ENCODE peak calls at places on chromosome 1, in eight cellular contexts. One of them, this sample, is unnamed.

GRCh38 chr1:12047120-12047876 is 15.8 kb upstream of the TNFRSF8 start:
- DNase-seq in cardiac fibroblast: no peak
- DNase-seq in lung microvascular endothelial cell: no peak
- DNase-seq in C1 segment of cervical spinal cord: no peak
- DNase-seq in suprapubic skin: no peak
- DNase-seq in cardiac muscle cell: peak
- DNase-seq in mucosa of gallbladder: no peak
- DNase-seq in NCI-H82: no peak
- DNase-seq in this sample: no peak

GRCh38 chr1:46622341-46622740 is 5.7 kb upstream of the MOB3C start:
- DNase-seq in C1 segment of cervical spinal cord: no peak
- DNase-seq in lung microvascular endothelial cell: peak
- DNase-seq in cardiac muscle cell: peak
- DNase-seq in cardiac fibroblast: peak
- DNase-seq in mucosa of gallbladder: no peak
- DNase-seq in NCI-H82: peak
- DNase-seq in suprapubic skin: no peak
- DNase-seq in this sample: no peak

GRCh38 chr1:22315315-22316078 is 136.2 kb upstream of the ZBTB40 start:
- DNase-seq in mucosa of gallbladder: no peak
- DNase-seq in cardiac muscle cell: no peak
- DNase-seq in C1 segment of cervical spinal cord: no peak
- DNase-seq in NCI-H82: no peak
- DNase-seq in lung microvascular endothelial cell: no peak
- DNase-seq in suprapubic skin: no peak
- DNase-seq in cardiac fibroblast: no peak
- DNase-seq in this sample: no peak

GRCh38 chr1:24966724-24967346 is 36.8 kb upstream of the RUNX3 start:
- DNase-seq in cardiac fibroblast: peak
- DNase-seq in suprapubic skin: no peak
- DNase-seq in C1 segment of cervical spinal cord: no peak
- DNase-seq in mucosa of gallbladder: no peak
- DNase-seq in NCI-H82: no peak
- DNase-seq in lung microvascular endothelial cell: peak
- DNase-seq in cardiac muscle cell: peak
- DNase-seq in this sample: no peak

GRCh38 chr1:172383541-172383940 is 36.9 kb upstream of the C1orf105 start:
- DNase-seq in cardiac fibroblast: peak
- DNase-seq in lung microvascular endothelial cell: peak
- DNase-seq in suprapubic skin: no peak
- DNase-seq in mucosa of gallbladder: no peak
- DNase-seq in cardiac muscle cell: peak
- DNase-seq in NCI-H82: no peak
- DNase-seq in C1 segment of cervical spinal cord: no peak
- DNase-seq in this sample: no peak

GRCh38 chr1:83692524-83693336 is 306.2 kb downstream of the TTLL7 start:
- DNase-seq in suprapubic skin: no peak
- DNase-seq in cardiac fibroblast: peak
- DNase-seq in lung microvascular endothelial cell: no peak
- DNase-seq in cardiac muscle cell: peak
- DNase-seq in NCI-H82: peak
- DNase-seq in C1 segment of cervical spinal cord: peak
- DNase-seq in mucosa of gallbladder: no peak
- DNase-seq in this sample: peak

GRCh38 chr1:58047265-58047858 is 499.2 kb downstream of the OMA1 start:
- DNase-seq in cardiac fibroblast: peak
- DNase-seq in cardiac muscle cell: peak
- DNase-seq in mucosa of gallbladder: no peak
- DNase-seq in suprapubic skin: no peak
- DNase-seq in C1 segment of cervical spinal cord: no peak
- DNase-seq in lung microvascular endothelial cell: peak
- DNase-seq in NCI-H82: peak
- DNase-seq in this sample: no peak

GRCh38 chr1:236150972-236151371 is 8.6 kb downstream of the GPR137B start:
- DNase-seq in cardiac fibroblast: no peak
- DNase-seq in NCI-H82: no peak
- DNase-seq in suprapubic skin: no peak
- DNase-seq in mucosa of gallbladder: no peak
- DNase-seq in lung microvascular endothelial cell: no peak
- DNase-seq in C1 segment of cervical spinal cord: no peak
- DNase-seq in cardiac muscle cell: no peak
- DNase-seq in this sample: no peak

GRCh38 chr1:56125316-56125715 is 454.0 kb downstream of the PLPP3 start:
- DNase-seq in C1 segment of cervical spinal cord: no peak
- DNase-seq in cardiac muscle cell: no peak
- DNase-seq in suprapubic skin: no peak
- DNase-seq in NCI-H82: no peak
- DNase-seq in lung microvascular endothelial cell: no peak
- DNase-seq in mucosa of gallbladder: no peak
- DNase-seq in cardiac fibroblast: no peak
- DNase-seq in this sample: no peak

GRCh38 chr1:2788506-2789163 is 12.9 kb downstream of the TTC34 start:
- DNase-seq in cardiac muscle cell: no peak
- DNase-seq in cardiac fibroblast: no peak
- DNase-seq in lung microvascular endothelial cell: no peak
- DNase-seq in mucosa of gallbladder: no peak
- DNase-seq in C1 segment of cervical spinal cord: no peak
- DNase-seq in NCI-H82: no peak
- DNase-seq in suprapubic skin: peak
- DNase-seq in this sample: no peak

This sample was measured in occipital lobe.